ENCODE peak calls at places on chromosomes 6 and 20, in five cellular contexts. One of them, this sample, is unnamed.

GRCh38 chr20:62428396-62429160 is 1.2 kb upstream of the RBBP8NL start:
- DNase-seq in activated CD4-positive, alpha-beta T cell treated with anti-CD3 and anti-CD28 coated beads, Interleukin-2, amount 10 ng/mL, durations not matched to agents 24 days and 14 days: no peak
- DNase-seq in left ventricle myocardium superior: no peak
- DNase-seq in lung microvascular endothelial cell: no peak
- DNase-seq in neural crest cell: no peak
- DNase-seq in this sample: no peak

GRCh38 chr6:109351231-109352132 is 30.8 kb downstream of the CD164 start:
- DNase-seq in activated CD4-positive, alpha-beta T cell treated with anti-CD3 and anti-CD28 coated beads, Interleukin-2, amount 10 ng/mL, durations not matched to agents 24 days and 14 days: no peak
- DNase-seq in left ventricle myocardium superior: no peak
- DNase-seq in lung microvascular endothelial cell: no peak
- DNase-seq in neural crest cell: no peak
- DNase-seq in this sample: no peak

GRCh38 chr6:131398176-131398575 is 174.8 kb upstream of the ARG1 start:
- DNase-seq in activated CD4-positive, alpha-beta T cell treated with anti-CD3 and anti-CD28 coated beads, Interleukin-2, amount 10 ng/mL, durations not matched to agents 24 days and 14 days: no peak
- DNase-seq in left ventricle myocardium superior: no peak
- DNase-seq in lung microvascular endothelial cell: no peak
- DNase-seq in neural crest cell: no peak
- DNase-seq in this sample: no peak

GRCh38 chr6:37321516-37321915 is 32.3 kb upstream of the RNF8 start:
- DNase-seq in activated CD4-positive, alpha-beta T cell treated with anti-CD3 and anti-CD28 coated beads, Interleukin-2, amount 10 ng/mL, durations not matched to agents 24 days and 14 days: no peak
- DNase-seq in left ventricle myocardium superior: no peak
- DNase-seq in lung microvascular endothelial cell: no peak
- DNase-seq in neural crest cell: no peak
- DNase-seq in this sample: no peak

GRCh38 chr20:53344891-53345290 is 248.7 kb downstream of the ZNF217 start:
- DNase-seq in activated CD4-positive, alpha-beta T cell treated with anti-CD3 and anti-CD28 coated beads, Interleukin-2, amount 10 ng/mL, durations not matched to agents 24 days and 14 days: no peak
- DNase-seq in left ventricle myocardium superior: no peak
- DNase-seq in lung microvascular endothelial cell: no peak
- DNase-seq in neural crest cell: no peak
- DNase-seq in this sample: no peak

GRCh38 chr20:562232-562897 is 18.8 kb upstream of the CSNK2A1 start:
- DNase-seq in activated CD4-positive, alpha-beta T cell treated with anti-CD3 and anti-CD28 coated beads, Interleukin-2, amount 10 ng/mL, durations not matched to agents 24 days and 14 days: no peak
- DNase-seq in left ventricle myocardium superior: no peak
- DNase-seq in lung microvascular endothelial cell: no peak
- DNase-seq in neural crest cell: no peak
- DNase-seq in this sample: no peak

GRCh38 chr6:96235927-96236326 is 220.2 kb downstream of the FUT9 start:
- DNase-seq in activated CD4-positive, alpha-beta T cell treated with anti-CD3 and anti-CD28 coated beads, Interleukin-2, amount 10 ng/mL, durations not matched to agents 24 days and 14 days: no peak
- DNase-seq in left ventricle myocardium superior: no peak
- DNase-seq in lung microvascular endothelial cell: no peak
- DNase-seq in neural crest cell: no peak
- DNase-seq in this sample: no peak

GRCh38 chr6:43774776-43775583 is 5.0 kb downstream of the VEGFA start:
- DNase-seq in activated CD4-positive, alpha-beta T cell treated with anti-CD3 and anti-CD28 coated beads, Interleukin-2, amount 10 ng/mL, durations not matched to agents 24 days and 14 days: peak
- DNase-seq in left ventricle myocardium superior: peak
- DNase-seq in lung microvascular endothelial cell: peak
- DNase-seq in neural crest cell: peak
- DNase-seq in this sample: peak

GRCh38 chr6:151493495-151494234 is at the start of gene CCDC170:
- DNase-seq in activated CD4-positive, alpha-beta T cell treated with anti-CD3 and anti-CD28 coated beads, Interleukin-2, amount 10 ng/mL, durations not matched to agents 24 days and 14 days: peak
- DNase-seq in left ventricle myocardium superior: peak
- DNase-seq in lung microvascular endothelial cell: peak
- DNase-seq in neural crest cell: peak
- DNase-seq in this sample: no peak

GRCh38 chr6:52263709-52264320 is 19.5 kb upstream of the IL17F start:
- DNase-seq in activated CD4-positive, alpha-beta T cell treated with anti-CD3 and anti-CD28 coated beads, Interleukin-2, amount 10 ng/mL, durations not matched to agents 24 days and 14 days: peak
- DNase-seq in left ventricle myocardium superior: peak
- DNase-seq in lung microvascular endothelial cell: peak
- DNase-seq in neural crest cell: peak
- DNase-seq in this sample: peak

GRCh38 chr6:153958860-153959259 is 80.2 kb upstream of the OPRM1 start:
- DNase-seq in activated CD4-positive, alpha-beta T cell treated with anti-CD3 and anti-CD28 coated beads, Interleukin-2, amount 10 ng/mL, durations not matched to agents 24 days and 14 days: no peak
- DNase-seq in left ventricle myocardium superior: no peak
- DNase-seq in lung microvascular endothelial cell: no peak
- DNase-seq in neural crest cell: no peak
- DNase-seq in this sample: no peak

GRCh38 chr20:43322851-43323250 is 133.1 kb upstream of the PTPRT start:
- DNase-seq in activated CD4-positive, alpha-beta T cell treated with anti-CD3 and anti-CD28 coated beads, Interleukin-2, amount 10 ng/mL, durations not matched to agents 24 days and 14 days: no peak
- DNase-seq in left ventricle myocardium superior: no peak
- DNase-seq in lung microvascular endothelial cell: no peak
- DNase-seq in neural crest cell: no peak
- DNase-seq in this sample: no peak

GRCh38 chr20:35583636-35584560 is 31.7 kb upstream of the SPAG4 start:
- DNase-seq in activated CD4-positive, alpha-beta T cell treated with anti-CD3 and anti-CD28 coated beads, Interleukin-2, amount 10 ng/mL, durations not matched to agents 24 days and 14 days: no peak
- DNase-seq in left ventricle myocardium superior: no peak
- DNase-seq in lung microvascular endothelial cell: no peak
- DNase-seq in neural crest cell: no peak
- DNase-seq in this sample: no peak

GRCh38 chr6:170438402-170438753 is 114.7 kb downstream of the PSMB1 start:
- DNase-seq in activated CD4-positive, alpha-beta T cell treated with anti-CD3 and anti-CD28 coated beads, Interleukin-2, amount 10 ng/mL, durations not matched to agents 24 days and 14 days: peak
- DNase-seq in left ventricle myocardium superior: peak
- DNase-seq in lung microvascular endothelial cell: peak
- DNase-seq in neural crest cell: peak
- DNase-seq in this sample: no peak

GRCh38 chr6:1498491-1499113 is 109.2 kb downstream of the FOXF2 start:
- DNase-seq in activated CD4-positive, alpha-beta T cell treated with anti-CD3 and anti-CD28 coated beads, Interleukin-2, amount 10 ng/mL, durations not matched to agents 24 days and 14 days: no peak
- DNase-seq in left ventricle myocardium superior: no peak
- DNase-seq in lung microvascular endothelial cell: peak
- DNase-seq in neural crest cell: no peak
- DNase-seq in this sample: no peak

GRCh38 chr20:45685896-45686295 is 15.9 kb upstream of the WFDC11 start:
- DNase-seq in activated CD4-positive, alpha-beta T cell treated with anti-CD3 and anti-CD28 coated beads, Interleukin-2, amount 10 ng/mL, durations not matched to agents 24 days and 14 days: no peak
- DNase-seq in left ventricle myocardium superior: no peak
- DNase-seq in lung microvascular endothelial cell: no peak
- DNase-seq in neural crest cell: no peak
- DNase-seq in this sample: no peak

GRCh38 chr6:169205176-169206160 is 48.2 kb downstream of the THBS2 start:
- DNase-seq in activated CD4-positive, alpha-beta T cell treated with anti-CD3 and anti-CD28 coated beads, Interleukin-2, amount 10 ng/mL, durations not matched to agents 24 days and 14 days: no peak
- DNase-seq in left ventricle myocardium superior: no peak
- DNase-seq in lung microvascular endothelial cell: no peak
- DNase-seq in neural crest cell: no peak
- DNase-seq in this sample: no peak

GRCh38 chr6:10749734-10750133 is 2.1 kb downstream of the TMEM14B start:
- DNase-seq in activated CD4-positive, alpha-beta T cell treated with anti-CD3 and anti-CD28 coated beads, Interleukin-2, amount 10 ng/mL, durations not matched to agents 24 days and 14 days: no peak
- DNase-seq in left ventricle myocardium superior: no peak
- DNase-seq in lung microvascular endothelial cell: no peak
- DNase-seq in neural crest cell: no peak
- DNase-seq in this sample: no peak

This sample was measured in activated T-helper 1 cell treated with anti-CD3 and anti-CD28 coated beads, Interleukin-2, amount 50 U/mL, for 16 hours.